ENCODE peak calls at places on chromosomes 16 and 17, in ten cellular contexts. One of them, this sample, is unnamed. For H3K4me1, the result is how much of the 10 kb centered on the place peaks cover.

GRCh38 chr16:194516-194915 is 14.3 kb downstream of the HBQ1 start:
- DNase-seq in ovary: no peak
- DNase-seq in mammary epithelial cell: no peak
- DNase-seq in A549: no peak
- DNase-seq in cardiac muscle cell: no peak
- DNase-seq in lower lobe of right lung: no peak
- DNase-seq in upper lobe of left lung: no peak
- DNase-seq in uterus: no peak
- DNase-seq in fibroblast of lung: peak
- DNase-seq in A673: no peak
- DNase-seq in this sample: no peak

GRCh38 chr17:63848834-63849689 is 6.6 kb upstream of the SMARCD2 start:
- DNase-seq in ovary: peak
- DNase-seq in mammary epithelial cell: peak
- DNase-seq in A549: peak
- DNase-seq in cardiac muscle cell: peak
- DNase-seq in lower lobe of right lung: peak
- DNase-seq in upper lobe of left lung: peak
- DNase-seq in uterus: peak
- DNase-seq in fibroblast of lung: peak
- DNase-seq in A673: peak
- DNase-seq in this sample: peak

GRCh38 chr16:49399594-49400364 is 26.2 kb downstream of the C16orf78 start:
- DNase-seq in ovary: no peak
- DNase-seq in mammary epithelial cell: no peak
- DNase-seq in A549: no peak
- DNase-seq in cardiac muscle cell: no peak
- DNase-seq in lower lobe of right lung: no peak
- DNase-seq in upper lobe of left lung: no peak
- DNase-seq in uterus: no peak
- DNase-seq in fibroblast of lung: no peak
- DNase-seq in A673: no peak
- DNase-seq in this sample: no peak

GRCh38 chr16:46929378-46930332 is 43.8 kb downstream of the DNAJA2 start:
- DNase-seq in ovary: peak
- DNase-seq in mammary epithelial cell: peak
- DNase-seq in A549: peak
- DNase-seq in cardiac muscle cell: peak
- DNase-seq in lower lobe of right lung: peak
- DNase-seq in upper lobe of left lung: peak
- DNase-seq in uterus: peak
- DNase-seq in fibroblast of lung: peak
- DNase-seq in A673: peak
- DNase-seq in this sample: peak

GRCh38 chr16:84537431-84538151 is 33.1 kb upstream of the MEAK7 start:
- DNase-seq in ovary: no peak
- DNase-seq in mammary epithelial cell: no peak
- DNase-seq in A549: no peak
- DNase-seq in cardiac muscle cell: no peak
- DNase-seq in lower lobe of right lung: no peak
- DNase-seq in upper lobe of left lung: no peak
- DNase-seq in uterus: no peak
- DNase-seq in fibroblast of lung: no peak
- DNase-seq in A673: no peak
- DNase-seq in this sample: no peak

GRCh38 chr17:12549499-12549901 is 116.2 kb upstream of the MYOCD start:
- DNase-seq in ovary: no peak
- DNase-seq in mammary epithelial cell: no peak
- DNase-seq in A549: no peak
- DNase-seq in cardiac muscle cell: peak
- DNase-seq in lower lobe of right lung: no peak
- DNase-seq in upper lobe of left lung: no peak
- DNase-seq in uterus: no peak
- DNase-seq in fibroblast of lung: peak
- DNase-seq in A673: peak
- DNase-seq in this sample: no peak

GRCh38 chr17:3960764-3961163 is 3.5 kb downstream of the ATP2A3 start:
- DNase-seq in ovary: no peak
- DNase-seq in mammary epithelial cell: no peak
- DNase-seq in A549: no peak
- DNase-seq in cardiac muscle cell: peak
- DNase-seq in lower lobe of right lung: peak
- DNase-seq in upper lobe of left lung: no peak
- DNase-seq in uterus: no peak
- DNase-seq in fibroblast of lung: peak
- DNase-seq in A673: no peak
- DNase-seq in this sample: no peak

GRCh38 chr17:82377924-82378740 is 6.6 kb downstream of the UTS2R start:
- DNase-seq in ovary: no peak
- DNase-seq in mammary epithelial cell: no peak
- DNase-seq in A549: no peak
- DNase-seq in cardiac muscle cell: no peak
- DNase-seq in lower lobe of right lung: no peak
- DNase-seq in upper lobe of left lung: peak
- DNase-seq in uterus: no peak
- DNase-seq in fibroblast of lung: no peak
- DNase-seq in A673: no peak
- DNase-seq in this sample: no peak

GRCh38 chr17:65434251-65434650 is 127.2 kb downstream of the AXIN2 start:
- DNase-seq in ovary: no peak
- DNase-seq in mammary epithelial cell: no peak
- DNase-seq in A549: no peak
- DNase-seq in cardiac muscle cell: no peak
- DNase-seq in lower lobe of right lung: no peak
- DNase-seq in upper lobe of left lung: no peak
- DNase-seq in uterus: no peak
- DNase-seq in fibroblast of lung: peak
- DNase-seq in A673: no peak
- DNase-seq in this sample: no peak

GRCh38 chr17:30426292-30426691 is 47.6 kb downstream of the CPD start:
- DNase-seq in ovary: no peak
- DNase-seq in mammary epithelial cell: no peak
- DNase-seq in A549: no peak
- DNase-seq in cardiac muscle cell: no peak
- DNase-seq in lower lobe of right lung: no peak
- DNase-seq in upper lobe of left lung: no peak
- DNase-seq in uterus: no peak
- DNase-seq in fibroblast of lung: peak
- DNase-seq in A673: no peak
- DNase-seq in this sample: no peak

GRCh38 chr17:48970224-48970623 is 1.8 kb upstream of the GIP start:
- DNase-seq in ovary: no peak
- DNase-seq in mammary epithelial cell: no peak
- DNase-seq in A549: no peak
- DNase-seq in cardiac muscle cell: peak
- DNase-seq in lower lobe of right lung: no peak
- DNase-seq in upper lobe of left lung: no peak
- DNase-seq in uterus: no peak
- DNase-seq in fibroblast of lung: peak
- DNase-seq in A673: peak
- DNase-seq in this sample: no peak

GRCh38 chr17:58172369-58173071 is 5.7 kb downstream of the OR4D2 start:
- DNase-seq in ovary: no peak
- DNase-seq in mammary epithelial cell: peak
- DNase-seq in A549: peak
- DNase-seq in cardiac muscle cell: peak
- DNase-seq in lower lobe of right lung: no peak
- DNase-seq in upper lobe of left lung: no peak
- DNase-seq in uterus: no peak
- DNase-seq in fibroblast of lung: peak
- DNase-seq in A673: peak
- DNase-seq in this sample: peak

GRCh38 chr17:64418506-64419339 is 28.1 kb upstream of the PECAM1 start:
- DNase-seq in ovary: no peak
- DNase-seq in mammary epithelial cell: peak
- DNase-seq in A549: peak
- DNase-seq in cardiac muscle cell: peak
- DNase-seq in lower lobe of right lung: no peak
- DNase-seq in upper lobe of left lung: no peak
- DNase-seq in uterus: no peak
- DNase-seq in fibroblast of lung: peak
- DNase-seq in A673: peak
- DNase-seq in this sample: peak

GRCh38 chr17:40447148-40447644 is 3.9 kb downstream of the IGFBP4 start:
- DNase-seq in ovary: no peak
- DNase-seq in mammary epithelial cell: no peak
- DNase-seq in A549: no peak
- DNase-seq in cardiac muscle cell: no peak
- DNase-seq in lower lobe of right lung: no peak
- DNase-seq in upper lobe of left lung: no peak
- DNase-seq in uterus: peak
- DNase-seq in fibroblast of lung: no peak
- DNase-seq in A673: no peak
- DNase-seq in this sample: no peak

GRCh38 chr17:80802626-80803450 is 188.8 kb upstream of the CHMP6 start:
- DNase-seq in ovary: no peak
- DNase-seq in mammary epithelial cell: no peak
- DNase-seq in A549: no peak
- DNase-seq in cardiac muscle cell: no peak
- DNase-seq in lower lobe of right lung: no peak
- DNase-seq in upper lobe of left lung: no peak
- DNase-seq in uterus: no peak
- DNase-seq in fibroblast of lung: no peak
- DNase-seq in A673: no peak
- DNase-seq in this sample: no peak

GRCh38 chr17:50598487-50598886 is 36.2 kb upstream of the ABCC3 start:
- DNase-seq in ovary: no peak
- DNase-seq in mammary epithelial cell: no peak
- DNase-seq in A549: no peak
- DNase-seq in cardiac muscle cell: no peak
- DNase-seq in lower lobe of right lung: no peak
- DNase-seq in upper lobe of left lung: no peak
- DNase-seq in uterus: no peak
- DNase-seq in fibroblast of lung: no peak
- DNase-seq in A673: no peak
- DNase-seq in this sample: no peak

GRCh38 chr17:50594040-50594618 is 33.6 kb downstream of the CACNA1G start:
- DNase-seq in ovary: no peak
- DNase-seq in mammary epithelial cell: no peak
- DNase-seq in A549: no peak
- DNase-seq in cardiac muscle cell: no peak
- DNase-seq in lower lobe of right lung: no peak
- DNase-seq in upper lobe of left lung: no peak
- DNase-seq in uterus: no peak
- DNase-seq in fibroblast of lung: no peak
- DNase-seq in A673: no peak
- DNase-seq in this sample: no peak

GRCh38 chr17:50593321-50593720 is 32.8 kb downstream of the CACNA1G start:
- DNase-seq in ovary: no peak
- DNase-seq in mammary epithelial cell: no peak
- DNase-seq in A549: no peak
- DNase-seq in cardiac muscle cell: peak
- DNase-seq in lower lobe of right lung: peak
- DNase-seq in upper lobe of left lung: peak
- DNase-seq in uterus: no peak
- DNase-seq in fibroblast of lung: no peak
- DNase-seq in A673: no peak
- DNase-seq in this sample: no peak

GRCh38 chr17:50594931-50595330 is 34.4 kb downstream of the CACNA1G start:
- DNase-seq in ovary: no peak
- DNase-seq in mammary epithelial cell: no peak
- DNase-seq in A549: no peak
- DNase-seq in cardiac muscle cell: no peak
- DNase-seq in lower lobe of right lung: no peak
- DNase-seq in upper lobe of left lung: peak
- DNase-seq in uterus: no peak
- DNase-seq in fibroblast of lung: no peak
- DNase-seq in A673: no peak
- DNase-seq in this sample: no peak

GRCh38 chr17:50596191-50597037 is 35.9 kb downstream of the CACNA1G start:
- DNase-seq in ovary: no peak
- DNase-seq in mammary epithelial cell: no peak
- DNase-seq in A549: no peak
- DNase-seq in cardiac muscle cell: no peak
- DNase-seq in lower lobe of right lung: no peak
- DNase-seq in upper lobe of left lung: peak
- DNase-seq in uterus: no peak
- DNase-seq in fibroblast of lung: no peak
- DNase-seq in A673: no peak
- DNase-seq in this sample: no peak
- TF ChIP-seq CTCF in ovary: no peak
- TF ChIP-seq CTCF in mammary epithelial cell: peak
- TF ChIP-seq CTCF in A549: no peak
- TF ChIP-seq CTCF in cardiac muscle cell: peak
- TF ChIP-seq CTCF in lower lobe of right lung: peak
- TF ChIP-seq CTCF in upper lobe of left lung: peak
- TF ChIP-seq CTCF in uterus: no peak
- TF ChIP-seq CTCF in fibroblast of lung: peak
- TF ChIP-seq CTCF in A673: peak
- TF ChIP-seq CTCF in this sample: no peak

GRCh38 chr17:69898606-69899005 is 176.4 kb upstream of the KCNJ16 start:
- DNase-seq in ovary: no peak
- DNase-seq in mammary epithelial cell: no peak
- DNase-seq in A549: no peak
- DNase-seq in cardiac muscle cell: no peak
- DNase-seq in lower lobe of right lung: no peak
- DNase-seq in upper lobe of left lung: no peak
- DNase-seq in uterus: no peak
- DNase-seq in fibroblast of lung: no peak
- DNase-seq in A673: no peak
- DNase-seq in this sample: no peak
- H3K4me1 ChIP-seq in ovary: under half
- H3K4me1 ChIP-seq in mammary epithelial cell: under half
- H3K4me1 ChIP-seq in A549: under half
- H3K4me1 ChIP-seq in cardiac muscle cell: under half
- H3K4me1 ChIP-seq in lower lobe of right lung: under half
- H3K4me1 ChIP-seq in upper lobe of left lung: under half
- H3K4me1 ChIP-seq in uterus: under half
- H3K4me1 ChIP-seq in fibroblast of lung: under half
- H3K4me1 ChIP-seq in A673: under half
- H3K4me1 ChIP-seq in this sample: under half

DNA sequence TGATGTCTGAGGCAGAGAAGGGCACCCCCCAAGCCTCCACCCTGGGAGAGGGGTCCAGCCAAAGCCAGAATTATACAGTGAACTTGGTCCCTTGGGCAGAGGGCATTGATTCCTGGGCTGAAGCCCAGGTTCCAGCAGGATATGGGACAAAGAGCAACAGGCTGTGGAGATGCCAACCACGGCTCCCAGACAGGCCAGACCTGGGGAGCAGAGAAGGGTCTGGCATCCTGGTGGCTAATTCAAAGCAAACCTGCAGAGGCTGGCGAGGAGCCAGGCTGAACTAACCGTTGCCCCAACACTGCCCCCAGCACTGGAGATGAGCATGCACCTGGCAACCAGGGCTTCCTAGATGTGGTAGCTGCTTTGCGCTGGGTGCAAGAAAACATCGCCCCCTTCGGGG is 3.0 kb downstream of the CES3 start:
- DNase-seq in ovary: no peak
- DNase-seq in mammary epithelial cell: no peak
- DNase-seq in A549: no peak
- DNase-seq in cardiac muscle cell: no peak
- DNase-seq in lower lobe of right lung: no peak
- DNase-seq in upper lobe of left lung: no peak
- DNase-seq in uterus: no peak
- DNase-seq in fibroblast of lung: no peak
- DNase-seq in A673: no peak
- DNase-seq in this sample: no peak
- TF ChIP-seq CTCF in ovary: no peak
- TF ChIP-seq CTCF in mammary epithelial cell: no peak
- TF ChIP-seq CTCF in A549: no peak
- TF ChIP-seq CTCF in cardiac muscle cell: no peak
- TF ChIP-seq CTCF in lower lobe of right lung: no peak
- TF ChIP-seq CTCF in upper lobe of left lung: no peak
- TF ChIP-seq CTCF in uterus: no peak
- TF ChIP-seq CTCF in fibroblast of lung: no peak
- TF ChIP-seq CTCF in A673: no peak
- TF ChIP-seq CTCF in this sample: no peak

GRCh38 chr17:74449306-74449705 is 17.1 kb upstream of the CD300A start:
- DNase-seq in ovary: no peak
- DNase-seq in mammary epithelial cell: no peak
- DNase-seq in A549: no peak
- DNase-seq in cardiac muscle cell: no peak
- DNase-seq in lower lobe of right lung: no peak
- DNase-seq in upper lobe of left lung: no peak
- DNase-seq in uterus: no peak
- DNase-seq in fibroblast of lung: no peak
- DNase-seq in A673: no peak
- DNase-seq in this sample: no peak
- H3K4me1 ChIP-seq in ovary: under half
- H3K4me1 ChIP-seq in mammary epithelial cell: under half
- H3K4me1 ChIP-seq in A549: under half
- H3K4me1 ChIP-seq in cardiac muscle cell: under half
- H3K4me1 ChIP-seq in lower lobe of right lung: under half
- H3K4me1 ChIP-seq in upper lobe of left lung: under half
- H3K4me1 ChIP-seq in uterus: under half
- H3K4me1 ChIP-seq in fibroblast of lung: under half
- H3K4me1 ChIP-seq in A673: under half
- H3K4me1 ChIP-seq in this sample: under half